ENCODE peak calls at places on chromosomes 11 and 22, in six cellular contexts. U, J, S, K, B and Z are unnamed samples.

GRCh38 chr11:113673566-113674396 is 32.3 kb downstream of the TMPRSS5 start:
- ATAC-seq in S (no peak), B (no peak), J (no peak), K (no peak), U (no peak), Z (no peak)

GRCh38 chr11:1303973-1304372 is 5.5 kb downstream of the TOLLIP start:
- ATAC-seq in B (no peak), J (no peak), U (peak), K (no peak), S (no peak), Z (no peak)

GRCh38 chr11:4479676-4480075 is 2.8 kb upstream of the OR52K1 start:
- ATAC-seq in K (no peak), U (no peak), J (no peak), B (no peak), S (no peak), Z (no peak)

GRCh38 chr11:66190776-66191175 is 77.7 kb upstream of the RAB1B start:
- ATAC-seq in U (no peak), K (no peak), S (no peak), B (no peak), J (peak), Z (no peak)

GRCh38 chr11:82883853-82884252 is 16.4 kb downstream of the PRCP start:
- ATAC-seq in B (peak), S (no peak), U (no peak), J (no peak), K (no peak), Z (peak)

GRCh38 chr22:39593061-39593930 is 22.7 kb downstream of the CACNA1I start:
- ATAC-seq in K (peak), S (peak), U (no peak), B (no peak), J (no peak), Z (no peak)

GRCh38 chr11:9529333-9529648 is 44.2 kb upstream of the WEE1 start:
- ATAC-seq in J (peak), S (no peak), B (peak), U (peak), K (no peak), Z (no peak)

GRCh38 chr11:330694-331314 is 10.1 kb upstream of the IFITM3 start:
- ATAC-seq in B (no peak), K (no peak), J (no peak), S (peak), U (no peak), Z (no peak)

GRCh38 chr11:69874984-69875673 is 55.9 kb upstream of the FGF3 start:
- ATAC-seq in J (no peak), K (no peak), B (no peak), U (no peak), S (no peak), Z (no peak)

GRCh38 chr11:123977731-123978347 is at the start of gene OR10S1:
- ATAC-seq in U (no peak), B (no peak), J (peak), K (no peak), S (no peak), Z (no peak)

GRCh38 chr11:15035283-15035682 is 38.1 kb upstream of the CALCB start:
- ATAC-seq in S (no peak), K (no peak), B (no peak), J (peak), U (no peak), Z (no peak)

GRCh38 chr11:63592975-63593395 is 21.2 kb downstream of the PLAAT3 start:
- ATAC-seq in U (peak), K (peak), S (peak), B (no peak), J (peak), Z (no peak)

GRCh38 chr22:34760276-34761008 is 305.5 kb upstream of the ISX start:
- ATAC-seq in K (no peak), B (no peak), J (no peak), U (no peak), S (no peak), Z (no peak)

GRCh38 chr11:73334244-73335203 is 26.4 kb downstream of the ARHGEF17 start:
- ATAC-seq in S (peak), J (peak), K (peak), U (peak), B (peak), Z (peak)

GRCh38 chr11:130164221-130164570 is 4.6 kb downstream of the ST14 start:
- ATAC-seq in K (no peak), B (no peak), S (no peak), U (peak), J (no peak), Z (no peak)

GRCh38 chr22:23849009-23850006 is 8.4 kb upstream of the SLC2A11 start:
- ATAC-seq in J (peak), B (peak), U (peak), S (peak), K (peak), Z (peak)

GRCh38 chr11:26985941-26986340 is 8.0 kb upstream of the FIBIN start:
- ATAC-seq in U (no peak), S (no peak), J (no peak), K (no peak), B (peak), Z (peak)

GRCh38 chr11:102396708-102397563 is 49.9 kb downstream of the BIRC2 start:
- ATAC-seq in U (no peak), K (no peak), S (peak), J (no peak), B (no peak), Z (no peak)

GRCh38 chr11:123362941-123363340 is 67.1 kb upstream of the GRAMD1B start:
- ATAC-seq in U (no peak), B (no peak), K (no peak), J (no peak), S (no peak), Z (no peak)

GRCh38 chr11:3984896-3985295 is 109.7 kb upstream of the RRM1 start:
- ATAC-seq in U (no peak), S (no peak), K (no peak), J (peak), B (no peak), Z (no peak)

GRCh38 chr22:42947211-42947990 is 67.5 kb downstream of the PACSIN2 start:
- ATAC-seq in J (no peak), S (peak), K (no peak), B (no peak), U (peak), Z (no peak)

GRCh38 chr11:77596626-77597025 is 6.9 kb downstream of the AQP11 start:
- ATAC-seq in J (no peak), K (no peak), B (no peak), S (no peak), U (no peak), Z (no peak)

GRCh38 chr11:113781682-113782081 is 2.1 kb downstream of the CLDN25 start:
- ATAC-seq in K (no peak), U (peak), J (no peak), B (peak), S (no peak), Z (no peak)

GRCh38 chr22:46125816-46126770 is 24.2 kb upstream of the PPARA start:
- ATAC-seq in K (no peak), J (no peak), U (no peak), B (peak), S (no peak), Z (no peak)

GRCh38 chr11:9969068-9969467 is 305.2 kb downstream of the SWAP70 start:
- ATAC-seq in K (no peak), B (no peak), J (no peak), S (no peak), U (no peak), Z (no peak)

GRCh38 chr11:130642994-130643393 is 194.5 kb downstream of the ADAMTS15 start:
- ATAC-seq in U (no peak), S (no peak), J (no peak), B (no peak), K (no peak), Z (no peak)

GRCh38 chr11:133692371-133692770 is 152.9 kb downstream of the SPATA19 start:
- ATAC-seq in B (no peak), U (no peak), S (no peak), K (no peak), J (no peak), Z (no peak)

GRCh38 chr11:101907826-101908225 is 7.0 kb upstream of the CEP126 start:
- ATAC-seq in J (no peak), B (no peak), U (no peak), S (no peak), K (no peak), Z (no peak)

DNA sequence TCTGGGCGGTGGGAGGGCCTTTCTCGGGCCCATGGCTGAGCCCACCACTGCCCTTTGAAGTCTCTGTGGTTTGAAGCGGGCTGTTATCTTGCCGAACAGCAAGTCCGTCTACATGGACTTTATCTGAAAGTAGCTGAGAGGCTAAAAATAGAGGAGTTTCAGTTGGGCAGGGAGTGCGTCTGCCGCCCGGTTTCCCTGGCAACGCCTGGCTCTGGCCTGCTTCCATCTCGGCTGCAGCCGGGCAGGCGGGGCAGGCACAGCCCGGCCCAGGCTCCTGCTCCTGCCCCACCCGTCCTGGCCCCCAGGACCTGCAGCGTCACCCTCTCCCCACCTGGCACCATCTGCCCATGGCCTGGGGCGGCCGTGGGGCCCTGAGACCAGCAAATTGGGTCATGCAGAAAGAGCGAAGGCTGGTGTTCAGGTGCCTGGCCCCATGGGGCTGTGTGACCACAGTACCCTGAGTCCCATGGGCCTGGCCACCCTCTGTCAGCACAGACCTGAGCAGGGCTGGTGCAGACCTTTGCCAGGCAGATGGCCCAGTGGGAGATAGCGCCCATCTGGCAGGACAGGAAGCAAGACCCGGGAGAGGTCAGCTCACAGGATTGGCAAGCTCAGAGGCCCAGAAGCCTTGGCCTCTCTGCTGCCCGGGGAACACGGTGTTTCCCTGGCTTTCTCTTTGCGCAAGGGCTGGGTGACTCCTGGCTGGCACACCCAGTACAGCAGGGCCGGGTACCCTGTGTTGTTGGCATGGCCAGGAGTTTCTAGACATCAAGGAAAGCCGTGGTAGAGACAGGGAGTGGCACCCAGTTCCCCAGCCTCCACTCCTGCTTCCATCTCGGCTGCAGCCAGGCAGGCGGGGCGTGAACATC is 79.1 kb upstream of the KCNQ1OT1 start:
- ATAC-seq in K (peak), U (peak), B (peak), J (peak), S (peak), Z (peak)
- TF ChIP-seq EP300 in K (no peak), U (no peak), B (no peak), J (peak), S (no peak), Z (no peak)

DNA sequence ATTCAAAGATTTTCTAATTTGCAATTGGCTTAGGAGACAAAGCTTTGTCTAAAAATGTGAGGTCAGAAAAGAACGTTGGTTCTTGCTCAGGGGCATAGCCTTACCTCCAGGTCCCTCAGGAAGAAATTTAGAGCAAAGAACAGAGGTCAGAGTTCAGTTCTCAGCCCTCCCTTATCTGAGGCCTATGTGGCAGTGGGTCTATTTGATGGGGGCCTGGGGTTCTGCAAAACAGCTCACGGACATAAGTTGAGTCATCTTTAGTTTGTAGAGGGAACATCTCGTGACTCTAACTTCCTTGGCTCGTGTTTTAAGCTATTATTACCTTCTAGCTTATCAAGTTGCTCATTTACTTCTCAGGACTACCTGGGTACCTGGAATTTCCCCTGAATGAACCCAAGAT is 91.4 kb upstream of the AMOTL1 start:
- ATAC-seq in J (no peak), K (no peak), U (no peak), B (no peak), S (no peak), Z (no peak)
- H3K27ac ChIP-seq in J (peak), K (no peak), U (no peak), B (no peak), S (no peak), Z (no peak)

GRCh38 chr22:28017558-28017820 is 98.4 kb upstream of the PITPNB start:
- ATAC-seq in U (no peak), B (no peak), J (no peak), S (no peak), K (no peak), Z (no peak)

GRCh38 chr22:28019881-28020861 is 101.1 kb upstream of the PITPNB start:
- ATAC-seq in J (peak), S (peak), K (peak), U (peak), B (peak), Z (peak)

GRCh38 chr22:28018461-28018927 is 99.4 kb upstream of the PITPNB start:
- ATAC-seq in B (no peak), U (no peak), J (no peak), S (no peak), K (no peak), Z (no peak)

GRCh38 chr22:28017859-28018258 is 98.8 kb upstream of the PITPNB start:
- ATAC-seq in K (no peak), S (no peak), B (no peak), U (no peak), J (no peak), Z (no peak)

GRCh38 chr22:28019360-28019759 is 100.3 kb upstream of the PITPNB start:
- ATAC-seq in J (no peak), B (no peak), S (no peak), K (no peak), U (no peak), Z (no peak)
- TF ChIP-seq EP300 in J (no peak), B (no peak), S (no peak), K (no peak), U (no peak), Z (no peak)

DNA sequence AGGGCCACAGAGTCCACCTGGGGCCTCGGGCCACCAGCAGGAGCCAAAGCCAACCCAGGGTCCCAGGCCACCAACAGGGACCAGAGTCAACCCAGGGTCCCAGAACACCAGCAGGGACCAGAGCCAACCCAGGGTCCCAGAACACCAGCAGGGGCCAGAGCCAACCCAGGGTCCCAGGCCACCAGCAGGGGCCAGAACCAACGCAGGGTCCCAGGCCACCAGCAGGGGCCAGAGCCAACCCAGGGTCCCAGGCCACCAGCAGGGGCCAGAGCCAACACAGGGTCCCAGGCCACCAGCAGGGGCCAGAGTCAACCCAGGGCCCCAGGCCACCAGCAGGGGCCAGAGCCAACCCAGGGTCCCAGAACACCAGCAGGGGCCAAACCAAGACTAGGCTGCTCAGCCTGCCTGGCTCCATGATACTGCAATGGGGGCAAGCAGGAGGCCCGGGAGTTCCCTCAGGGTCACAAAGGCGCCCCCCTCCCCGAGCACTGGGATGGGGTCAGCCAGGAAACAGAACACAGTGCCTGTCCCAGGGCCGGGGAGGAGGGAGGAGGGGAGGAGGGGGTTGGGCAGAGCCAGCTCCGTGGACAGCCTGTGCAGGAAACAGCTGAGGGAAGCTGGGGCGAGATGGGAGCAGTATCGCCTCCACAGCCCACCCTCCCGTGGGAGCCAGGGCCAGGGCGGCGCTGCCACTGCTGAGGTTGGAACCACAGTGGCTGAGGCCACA is 62.0 kb upstream of the PRR5 start:
- ATAC-seq in K (no peak), U (no peak), B (no peak), J (no peak), S (no peak), Z (no peak)
- H3K27ac ChIP-seq in K (no peak), U (no peak), B (no peak), J (no peak), S (no peak), Z (no peak)

DNA sequence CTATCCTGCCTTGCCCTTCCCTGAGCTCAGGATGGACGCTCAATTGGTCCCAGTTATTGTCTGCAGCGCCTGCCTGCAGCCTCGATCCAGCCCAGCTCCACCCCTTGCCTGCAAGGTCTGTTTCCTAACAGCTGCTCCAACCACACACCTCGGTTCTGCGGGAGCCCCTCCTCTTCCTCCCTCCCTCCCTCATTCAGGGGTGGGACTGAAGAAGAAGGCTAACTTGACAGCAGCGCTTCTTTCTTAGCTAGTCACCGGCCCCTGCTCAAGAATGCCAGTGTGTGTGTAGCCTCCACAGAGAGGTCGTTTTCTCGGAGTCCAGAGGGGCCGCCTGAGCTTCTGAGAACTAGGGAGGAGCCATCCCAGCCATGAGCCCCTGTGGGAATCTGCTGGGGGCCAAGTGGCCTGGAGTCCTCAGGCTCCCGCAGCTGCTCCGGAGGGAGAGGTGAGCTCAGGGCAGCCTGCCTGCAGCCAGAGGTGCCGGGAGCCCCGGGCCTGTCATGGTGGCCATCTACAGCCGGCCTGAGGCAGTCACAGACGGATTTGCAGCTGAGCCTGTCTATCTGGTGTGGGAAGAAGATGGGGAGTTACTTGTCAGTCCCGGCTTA is 36.1 kb downstream of the LIMK2 start:
- ATAC-seq in U (no peak), K (no peak), J (peak), S (no peak), B (peak), Z (peak)
- TF ChIP-seq EP300 in U (no peak), K (no peak), J (no peak), S (no peak), B (no peak), Z (no peak)

GRCh38 chr22:49460662-49461371 is 366.9 kb downstream of the BRD1 start:
- ATAC-seq in J (no peak), U (no peak), S (no peak), K (no peak), B (no peak), Z (no peak)
- H3K27ac ChIP-seq in J (no peak), U (no peak), S (no peak), K (no peak), B (no peak), Z (no peak)

GRCh38 chr22:20016734-20017621 is at the start of gene ARVCF:
- ATAC-seq in S (peak), U (peak), K (peak), J (peak), B (peak), Z (peak)
- TF ChIP-seq EP300 in S (no peak), U (no peak), K (no peak), J (no peak), B (no peak), Z (no peak)

DNA sequence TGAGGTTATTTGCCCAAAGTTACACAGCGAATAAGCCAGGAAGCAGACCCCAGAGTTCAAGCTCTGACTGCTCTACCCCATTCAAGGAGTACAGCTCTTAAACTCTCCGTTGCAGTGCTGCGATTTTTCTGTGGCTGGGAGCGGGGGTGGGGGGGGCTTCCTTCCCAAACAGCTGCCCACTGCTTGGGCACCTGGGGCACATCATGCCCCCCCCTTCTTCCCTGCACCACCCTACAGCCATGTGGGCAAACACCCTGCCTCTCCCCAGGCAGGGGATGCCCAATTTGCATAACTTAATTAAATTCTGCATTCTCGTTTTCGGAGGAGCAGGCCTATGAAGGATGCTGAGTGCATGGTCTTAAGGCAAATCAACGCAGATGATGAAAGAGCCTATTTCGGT is 610.7 kb downstream of the BUD13 start:
- ATAC-seq in S (no peak), B (no peak), J (no peak), U (no peak), K (no peak), Z (no peak)
- H3K27ac ChIP-seq in S (no peak), B (no peak), J (no peak), U (no peak), K (no peak), Z (no peak)

DNA sequence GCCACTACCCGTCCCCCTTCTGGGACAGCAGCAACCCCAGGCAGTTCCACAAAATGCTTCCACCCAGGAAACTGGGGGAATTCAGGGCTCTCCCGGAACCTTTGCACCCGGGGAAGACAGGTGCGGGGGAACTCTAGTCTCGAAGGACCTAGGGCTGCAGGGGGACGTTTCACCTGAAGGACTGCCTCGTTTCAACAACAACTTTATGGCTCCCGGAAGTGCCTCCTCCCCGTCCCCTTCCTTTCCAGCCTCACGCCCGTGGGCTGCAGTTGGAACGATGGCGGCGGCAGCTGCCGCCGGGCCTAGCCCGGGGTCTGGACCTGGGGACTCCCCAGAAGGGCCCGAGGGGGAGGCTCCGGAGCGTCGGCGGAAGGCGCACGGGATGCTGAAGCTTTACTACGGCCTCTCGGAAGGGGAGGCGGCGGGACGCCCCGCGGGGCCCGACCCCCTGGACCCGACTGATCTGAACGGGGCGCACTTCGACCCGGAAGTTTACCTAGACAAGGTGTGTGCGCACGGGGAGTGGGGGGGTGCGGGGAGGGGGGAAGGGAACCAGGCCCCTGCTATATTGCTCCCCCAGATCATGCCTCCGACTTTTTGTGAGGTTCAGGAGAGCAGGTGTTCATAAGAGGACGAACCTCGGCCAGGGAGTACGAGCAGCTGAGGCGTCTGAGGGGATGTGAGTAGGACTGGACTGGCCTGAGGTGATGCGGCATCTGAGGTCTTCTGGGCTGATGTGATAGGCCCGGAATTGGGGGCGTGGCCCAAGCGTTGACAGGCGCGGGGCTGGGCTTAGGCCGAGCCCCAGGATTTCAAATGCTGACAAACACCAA is at the start of gene VPS51:
- ATAC-seq in K (peak), B (peak), U (peak), S (peak), J (peak), Z (peak)
- TF ChIP-seq EP300 in K (no peak), B (no peak), U (peak), S (no peak), J (peak), Z (no peak)